ENCODE peak calls at places on chromosomes 2 and 18, in five cellular contexts. V is NCI-H1930; M is DMS153; P is activated effector memory CD4-positive, alpha-beta T cell treated with anti-CD3 and anti-CD28 coated beads, Interleukin-2, amount 50 U/mL, for 16 hours; G is omental fat pad. F is an unnamed sample.

GRCh38 chr2:74373189-74373588 is 6.9 kb downstream of the DCTN1 start:
- DNase-seq in V (no peak), M (peak), P (no peak), G (no peak), F (no peak)

GRCh38 chr2:67776276-67776675 is 286.5 kb downstream of the C1D start:
- DNase-seq in V (no peak), M (no peak), P (no peak), G (no peak), F (no peak)

GRCh38 chr2:113977660-113978523 is 88.0 kb downstream of the ACTR3 start:
- DNase-seq in V (no peak), M (peak), P (no peak), G (no peak), F (no peak)

GRCh38 chr2:236177967-236178909 is 10.1 kb upstream of the GBX2 start:
- DNase-seq in V (peak), M (peak), P (peak), G (peak), F (peak)

GRCh38 chr2:74991977-74992376 is 33.5 kb downstream of the POLE4 start:
- DNase-seq in V (no peak), M (no peak), P (no peak), G (no peak), F (no peak)

GRCh38 chr2:99085400-99085799 is 56.1 kb upstream of the C2orf15 start:
- DNase-seq in V (no peak), M (no peak), P (no peak), G (no peak), F (no peak)

GRCh38 chr2:226548706-226549105 is 250.9 kb downstream of the IRS1 start:
- DNase-seq in V (no peak), M (no peak), P (no peak), G (no peak), F (no peak)

GRCh38 chr2:226337941-226338605 is 461.5 kb downstream of the IRS1 start:
- DNase-seq in V (no peak), M (no peak), P (no peak), G (no peak), F (no peak)

GRCh38 chr2:74628538-74629105 is 19.5 kb downstream of the M1AP start:
- DNase-seq in V (no peak), M (no peak), P (no peak), G (no peak), F (no peak)

GRCh38 chr18:45636110-45636509 is 20.8 kb downstream of the SLC14A2 start:
- DNase-seq in V (no peak), M (no peak), P (no peak), G (no peak), F (no peak)

GRCh38 chr18:36493349-36494281 is 196.1 kb downstream of the FHOD3 start:
- DNase-seq in V (no peak), M (peak), P (no peak), G (no peak), F (no peak)

GRCh38 chr2:113891265-113891959 is 1.5 kb downstream of the ACTR3 start:
- DNase-seq in V (no peak), M (no peak), P (no peak), G (no peak), F (no peak)

GRCh38 chr2:126999342-126999741 is 100.7 kb downstream of the TEX51 start:
- DNase-seq in V (no peak), M (no peak), P (no peak), G (no peak), F (no peak)

GRCh38 chr18:27964811-27965210 is 212.1 kb downstream of the CDH2 start:
- DNase-seq in V (no peak), M (no peak), P (no peak), G (no peak), F (no peak)

GRCh38 chr2:8678731-8679566 is 2.9 kb upstream of the ID2 start:
- DNase-seq in V (peak), M (peak), P (peak), G (peak), F (peak)

GRCh38 chr2:33021542-33022259 is 74.9 kb downstream of the LTBP1 start:
- DNase-seq in V (no peak), M (no peak), P (no peak), G (no peak), F (no peak)

GRCh38 chr18:27493182-27493581 is 308.1 kb upstream of the CHST9 start:
- DNase-seq in V (no peak), M (no peak), P (no peak), G (no peak), F (no peak)

GRCh38 chr2:96108578-96109561 is 7.5 kb downstream of the ADRA2B start:
- DNase-seq in V (no peak), M (no peak), P (peak), G (no peak), F (peak)

GRCh38 chr2:118046628-118047210 is 32.8 kb upstream of the CCDC93 start:
- DNase-seq in V (no peak), M (no peak), P (no peak), G (no peak), F (no peak)

GRCh38 chr2:219607931-219608330 is 10.3 kb downstream of the STK11IP start:
- DNase-seq in V (no peak), M (no peak), P (no peak), G (no peak), F (no peak)

GRCh38 chr2:241942416-241943208 is 73.1 kb downstream of the RTP5 start:
- DNase-seq in V (no peak), M (no peak), P (peak), G (no peak), F (no peak)

GRCh38 chr2:120988741-120989555 is 253.3 kb downstream of the GLI2 start:
- DNase-seq in V (no peak), M (no peak), P (peak), G (no peak), F (no peak)

GRCh38 chr2:138712212-138712979 is 67.8 kb downstream of the NXPH2 start:
- DNase-seq in V (no peak), M (no peak), P (no peak), G (no peak), F (no peak)

GRCh38 chr18:51778115-51778514 is 561.9 kb upstream of the DCC start:
- DNase-seq in V (no peak), M (no peak), P (no peak), G (no peak), F (no peak)

GRCh38 chr18:36544036-36544725 is 246.7 kb downstream of the FHOD3 start:
- DNase-seq in V (no peak), M (peak), P (no peak), G (no peak), F (no peak)

GRCh38 chr2:182167882-182168281 is 182.2 kb downstream of the PPP1R1C start:
- DNase-seq in V (no peak), M (no peak), P (no peak), G (no peak), F (no peak)

GRCh38 chr2:41387519-41387918 is 660.3 kb upstream of the PKDCC start:
- DNase-seq in V (no peak), M (no peak), P (no peak), G (no peak), F (no peak)

GRCh38 chr2:134260726-134261125 is 6.9 kb downstream of the MGAT5 start:
- DNase-seq in V (no peak), M (no peak), P (no peak), G (no peak), F (no peak)

GRCh38 chr2:49241991-49242390 is 87.7 kb upstream of the FSHR start:
- DNase-seq in V (no peak), M (no peak), P (no peak), G (no peak), F (no peak)

GRCh38 chr2:191347881-191348280 is 102.7 kb downstream of the MYO1B start:
- DNase-seq in V (no peak), M (no peak), P (no peak), G (no peak), F (no peak)

GRCh38 chr2:67974564-67975430 is 88.0 kb downstream of the C1D start:
- DNase-seq in V (no peak), M (peak), P (no peak), G (no peak), F (no peak)

GRCh38 chr18:2657788-2658458 is 2.4 kb downstream of the SMCHD1 start:
- DNase-seq in V (no peak), M (no peak), P (no peak), G (no peak), F (no peak)

GRCh38 chr2:85673736-85674375 is 5.9 kb upstream of the SFTPB start:
- DNase-seq in V (no peak), M (no peak), P (no peak), G (no peak), F (no peak)

GRCh38 chr2:26352892-26353291 is 6.3 kb upstream of the ADGRF3 start:
- DNase-seq in V (no peak), M (no peak), P (no peak), G (no peak), F (no peak)

GRCh38 chr2:18684202-18685040 is 95.1 kb upstream of the NT5C1B start:
- DNase-seq in V (no peak), M (no peak), P (no peak), G (no peak), F (no peak)

F was measured in suprapubic skin.